ENCODE peak calls at places on chromosomes 7 and 10, in ten cellular contexts. F is NCI-H2171, O is GM19239, R is NCI-H446 treated with DMSO at 0.1 percent for 48 hours, T is astrocyte of the hippocampus, Z is caudate nucleus, E is amygdala, S is A172, A is foreskin keratinocyte, Y is stromal cell of bone marrow. J is an unnamed sample.

GRCh38 chr10:90800232-90800796 is 57.5 kb downstream of the HTR7 start:
- DNase-seq in F (no peak), O (no peak), R (no peak), T (no peak), Z (no peak), E (no peak), S (no peak), A (no peak), Y (no peak), J (no peak)

GRCh38 chr7:73703985-73704639 is 15.4 kb downstream of the STX1A start:
- DNase-seq in F (peak), O (no peak), R (no peak), T (peak), Z (no peak), E (no peak), S (no peak), A (no peak), Y (no peak), J (no peak)

GRCh38 chr7:111400088-111400487 is 162.2 kb downstream of the IMMP2L start:
- DNase-seq in F (no peak), O (no peak), R (no peak), T (no peak), Z (no peak), E (no peak), S (no peak), A (no peak), Y (no peak), J (no peak)

GRCh38 chr10:13788701-13789447 is 202.1 kb downstream of the PRPF18 start:
- DNase-seq in F (no peak), O (no peak), R (no peak), T (peak), Z (no peak), E (peak), S (peak), A (no peak), Y (peak), J (no peak)

GRCh38 chr7:404782-405488 is 114.7 kb downstream of the PDGFA start:
- DNase-seq in F (no peak), O (no peak), R (no peak), T (no peak), Z (no peak), E (no peak), S (no peak), A (no peak), Y (no peak), J (no peak)

GRCh38 chr7:105934577-105935185 is 28.4 kb upstream of the CDHR3 start:
- DNase-seq in F (no peak), O (no peak), R (peak), T (peak), Z (no peak), E (no peak), S (peak), A (no peak), Y (peak), J (no peak)

GRCh38 chr10:123746927-123747326 is 80.8 kb downstream of the GPR26 start:
- DNase-seq in F (no peak), O (no peak), R (no peak), T (no peak), Z (no peak), E (no peak), S (no peak), A (no peak), Y (no peak), J (no peak)

GRCh38 chr7:23662983-23663313 is 17.1 kb upstream of the FAM221A start:
- DNase-seq in F (no peak), O (no peak), R (no peak), T (no peak), Z (no peak), E (no peak), S (no peak), A (no peak), Y (no peak), J (no peak)

GRCh38 chr10:9670911-9671310 is 1346.8 kb upstream of the CELF2 start:
- DNase-seq in F (no peak), O (no peak), R (no peak), T (peak), Z (no peak), E (no peak), S (no peak), A (no peak), Y (no peak), J (no peak)

GRCh38 chr7:30974605-30975256 is 11.0 kb downstream of the GHRHR start:
- DNase-seq in F (no peak), O (peak), R (peak), T (peak), Z (no peak), E (no peak), S (peak), A (no peak), Y (no peak), J (peak)

GRCh38 chr10:36574212-36574611 is 551.2 kb upstream of the ANKRD30A start:
- DNase-seq in F (no peak), O (no peak), R (no peak), T (peak), Z (no peak), E (no peak), S (peak), A (no peak), Y (peak), J (no peak)

GRCh38 chr7:137848095-137848494 is 1.3 kb upstream of the DGKI start:
- DNase-seq in F (no peak), O (no peak), R (no peak), T (no peak), Z (no peak), E (no peak), S (no peak), A (no peak), Y (no peak), J (no peak)

GRCh38 chr7:21550821-21551531 is 8.1 kb downstream of the DNAH11 start:
- DNase-seq in F (no peak), O (no peak), R (no peak), T (no peak), Z (no peak), E (no peak), S (no peak), A (peak), Y (no peak), J (no peak)

GRCh38 chr7:66739953-66740301 is 606 bp upstream of the RABGEF1 start:
- DNase-seq in F (no peak), O (no peak), R (no peak), T (no peak), Z (no peak), E (no peak), S (no peak), A (no peak), Y (no peak), J (no peak)

GRCh38 chr7:80379034-80379433 is 132.8 kb downstream of the GNAT3 start:
- DNase-seq in F (no peak), O (no peak), R (no peak), T (peak), Z (no peak), E (no peak), S (peak), A (peak), Y (peak), J (no peak)

GRCh38 chr7:44065431-44066110 is at the start of gene PGAM2:
- DNase-seq in F (no peak), O (no peak), R (no peak), T (peak), Z (no peak), E (peak), S (no peak), A (no peak), Y (no peak), J (no peak)

GRCh38 chr10:1594372-1595241 is 142.7 kb downstream of the ADARB2 start:
- DNase-seq in F (peak), O (no peak), R (no peak), T (no peak), Z (no peak), E (no peak), S (no peak), A (no peak), Y (no peak), J (no peak)

GRCh38 chr10:97279121-97279815 is 13.2 kb downstream of the ARHGAP19 start:
- DNase-seq in F (no peak), O (no peak), R (no peak), T (peak), Z (no peak), E (no peak), S (no peak), A (no peak), Y (no peak), J (no peak)

GRCh38 chr10:62171791-62172190 is 96.9 kb downstream of the RTKN2 start:
- DNase-seq in F (no peak), O (no peak), R (no peak), T (peak), Z (no peak), E (no peak), S (peak), A (no peak), Y (no peak), J (no peak)

GRCh38 chr7:5532520-5533335 is 109.1 kb upstream of the TNRC18 start:
- DNase-seq in F (no peak), O (peak), R (no peak), T (no peak), Z (no peak), E (peak), S (no peak), A (no peak), Y (no peak), J (peak)

GRCh38 chr10:5396545-5396944 is 8.1 kb downstream of the TUBAL3 start:
- DNase-seq in F (no peak), O (no peak), R (peak), T (peak), Z (peak), E (peak), S (no peak), A (no peak), Y (no peak), J (no peak)

GRCh38 chr7:10802526-10802925 is 171.1 kb upstream of the PHF14 start:
- DNase-seq in F (no peak), O (no peak), R (no peak), T (peak), Z (no peak), E (no peak), S (peak), A (peak), Y (peak), J (no peak)

GRCh38 chr7:55489552-55489951 is 82.8 kb downstream of the VOPP1 start:
- DNase-seq in F (no peak), O (no peak), R (no peak), T (no peak), Z (no peak), E (no peak), S (no peak), A (no peak), Y (no peak), J (no peak)

GRCh38 chr7:16062269-16062668 is 359.1 kb downstream of the CRPPA start:
- DNase-seq in F (no peak), O (no peak), R (no peak), T (peak), Z (no peak), E (no peak), S (peak), A (no peak), Y (peak), J (no peak)

GRCh38 chr7:122137291-122138077 is 6.6 kb downstream of the AASS start:
- DNase-seq in F (no peak), O (no peak), R (no peak), T (peak), Z (no peak), E (no peak), S (peak), A (no peak), Y (no peak), J (no peak)

GRCh38 chr7:128033246-128033645 is 2.0 kb upstream of the LRRC4 start:
- DNase-seq in F (no peak), O (no peak), R (no peak), T (no peak), Z (no peak), E (no peak), S (no peak), A (no peak), Y (no peak), J (no peak)

GRCh38 chr10:34127676-34128075 is 687.4 kb downstream of the PARD3 start:
- DNase-seq in F (no peak), O (no peak), R (no peak), T (no peak), Z (no peak), E (no peak), S (no peak), A (peak), Y (no peak), J (no peak)

GRCh38 chr7:228610-229009 is 36.2 kb downstream of the FAM20C start:
- DNase-seq in F (no peak), O (no peak), R (no peak), T (no peak), Z (no peak), E (no peak), S (no peak), A (no peak), Y (no peak), J (no peak)

GRCh38 chr7:3549598-3549997 is 248.5 kb downstream of the SDK1 start:
- DNase-seq in F (no peak), O (no peak), R (no peak), T (no peak), Z (no peak), E (no peak), S (no peak), A (no peak), Y (no peak), J (no peak)

GRCh38 chr7:12683678-12684077 is 3.8 kb upstream of the ARL4A start:
- DNase-seq in F (no peak), O (no peak), R (no peak), T (no peak), Z (no peak), E (no peak), S (no peak), A (no peak), Y (no peak), J (no peak)

J was measured in GM12892.